ENCODE peak calls at places on chromosomes 4 and X, in ten cellular contexts. C is spleen, Q is breast epithelium, L is tibial nerve, U is adrenal gland, R is IMR-90, F is stomach, J is HCT116, Y is esophagus squamous epithelium, O is ovary. I is an unnamed sample.

GRCh38 chrX:102976290-102976689 is 39.2 kb downstream of the RAB40AL start:
- DNase-seq in O (no peak), L (no peak), R (peak; percentile 5), Q (no peak), F (no peak), U (no peak), C (no peak), Y (no peak), J (no peak), I (no peak)

GRCh38 chr4:57064811-57065711 is 45.1 kb downstream of the IGFBP7 start:
- DNase-seq in F (peak; percentile 28), J (no peak), L (peak; percentile 55), O (peak; percentile 76), Y (no peak), Q (no peak), C (no peak), R (peak; percentile 98), U (peak; percentile 29), I (no peak)

GRCh38 chr4:141635726-141636076 is 682 bp upstream of the IL15 start:
- DNase-seq in Q (no peak), L (no peak), F (no peak), C (no peak), R (no peak), O (no peak), J (no peak), Y (no peak), U (no peak), I (no peak)

GRCh38 chr4:12729384-12729783 is 754.8 kb downstream of the RAB28 start:
- DNase-seq in C (no peak), L (no peak), R (peak; percentile 15), F (no peak), Y (no peak), Q (no peak), J (peak; percentile 33), O (no peak), U (no peak), I (no peak)

GRCh38 chrX:17559728-17560379 is 177.4 kb upstream of the SCML1 start:
- DNase-seq in F (peak; percentile 47), O (no peak), U (peak; percentile 58), L (no peak), R (peak; percentile 92), Y (no peak), J (peak; percentile 42), Q (no peak), C (no peak), I (no peak)

GRCh38 chr4:22463179-22463578 is 52.7 kb downstream of the ADGRA3 start:
- DNase-seq in J (no peak), R (no peak), U (no peak), Q (no peak), F (no peak), C (no peak), O (no peak), Y (no peak), L (no peak), I (no peak)

GRCh38 chrX:80423000-80423399 is 2.8 kb downstream of the TENT5D start:
- DNase-seq in F (no peak), Y (no peak), O (no peak), J (no peak), L (no peak), R (no peak), C (no peak), Q (no peak), U (no peak), I (no peak)

GRCh38 chrX:150486011-150486410 is 82.4 kb upstream of the MTM1 start:
- DNase-seq in L (peak; percentile 22), F (peak; percentile 62), R (peak; percentile 59), J (peak; percentile 24), Y (no peak), O (no peak), U (peak; percentile 58), Q (no peak), C (no peak), I (peak; percentile 72)

GRCh38 chr4:152382057-152382785 is 153.7 kb downstream of the FBXW7 start:
- DNase-seq in J (no peak), U (no peak), R (peak; percentile 21), L (no peak), O (no peak), Q (no peak), Y (no peak), F (no peak), C (no peak), I (no peak)

GRCh38 chr4:152374606-152375285 is 161.1 kb downstream of the FBXW7 start:
- DNase-seq in Q (no peak), O (no peak), J (no peak), U (no peak), L (no peak), Y (no peak), R (peak; percentile 22), C (no peak), F (no peak), I (no peak)

GRCh38 chr4:152385551-152385950 is 150.3 kb downstream of the FBXW7 start:
- DNase-seq in Q (no peak), L (no peak), Y (no peak), R (peak; percentile 31), O (no peak), U (no peak), C (no peak), F (no peak), J (no peak), I (no peak)

GRCh38 chr4:152380919-152381318 is 155.0 kb downstream of the FBXW7 start:
- DNase-seq in U (no peak), J (no peak), C (no peak), L (no peak), Q (no peak), F (no peak), Y (no peak), R (no peak), O (no peak), I (no peak)

GRCh38 chr4:152380185-152380584 is 155.7 kb downstream of the FBXW7 start:
- DNase-seq in R (no peak), F (no peak), U (no peak), C (no peak), Y (no peak), J (no peak), Q (no peak), L (no peak), O (no peak), I (no peak)
- H3K4me3 ChIP-seq in R (no peak overlapping the region), F (no peak overlapping the region), U (no peak overlapping the region), C (no peak overlapping the region), Y (no peak overlapping the region), J (no peak overlapping the region), Q (no peak overlapping the region), L (no peak overlapping the region), O (no peak overlapping the region), I (no peak overlapping the region)

GRCh38 chr4:82425478-82425877 is 4.8 kb downstream of the HNRNPDL start:
- DNase-seq in J (no peak), R (no peak), Y (no peak), U (no peak), C (no peak), L (no peak), F (no peak), Q (no peak), O (no peak), I (no peak)

GRCh38 chr4:82421796-82422560 is 8.3 kb downstream of the HNRNPDL start:
- DNase-seq in J (no peak), F (no peak), C (no peak), Y (no peak), O (no peak), R (no peak), U (no peak), Q (no peak), L (no peak), I (no peak)

GRCh38 chr4:82422616-82423015 is 7.6 kb downstream of the HNRNPDL start:
- DNase-seq in Y (no peak), Q (no peak), O (no peak), J (no peak), F (no peak), L (no peak), R (no peak), U (no peak), C (no peak), I (no peak)

GRCh38 chr4:82419451-82419850 is 10.8 kb downstream of the HNRNPDL start:
- DNase-seq in F (no peak), U (no peak), R (no peak), Y (no peak), J (no peak), O (no peak), Q (no peak), L (no peak), C (no peak), I (no peak)

GRCh38 chr4:82423245-82424054 is 6.8 kb downstream of the HNRNPDL start:
- DNase-seq in Y (no peak), F (no peak), U (no peak), O (no peak), L (no peak), Q (no peak), R (peak; percentile 69), J (no peak), C (no peak), I (no peak)
- TF ChIP-seq POLR2A in Y (no peak), F (no peak), U (no peak), O (no peak), L (no peak), Q (no peak), R (peak; percentile 67), J (no peak), C (no peak), I (no peak)

GRCh38 chrX:108117988-108118387 is 26.4 kb downstream of the ATG4A start:
- DNase-seq in R (peak; percentile 13), J (no peak), C (no peak), U (no peak), Q (no peak), O (no peak), L (no peak), Y (no peak), F (no peak), I (no peak)

GRCh38 chrX:108123591-108124366 is 32.2 kb downstream of the ATG4A start:
- DNase-seq in C (no peak), R (no peak), O (no peak), J (no peak), F (no peak), Y (no peak), Q (no peak), U (no peak), L (no peak), I (no peak)

GRCh38 chrX:108121291-108121690 is 29.7 kb downstream of the ATG4A start:
- DNase-seq in C (no peak), Q (no peak), U (no peak), O (no peak), Y (no peak), L (no peak), R (no peak), F (no peak), J (no peak), I (no peak)

GRCh38 chrX:108126661-108127060 is 35.1 kb downstream of the ATG4A start:
- DNase-seq in U (no peak), J (no peak), F (no peak), Y (no peak), L (no peak), O (no peak), Q (no peak), C (no peak), R (peak; percentile 11), I (no peak)

GRCh38 chrX:108122748-108123147 is 31.2 kb downstream of the ATG4A start:
- DNase-seq in Y (no peak), U (no peak), O (no peak), Q (no peak), C (no peak), L (no peak), F (no peak), R (peak; percentile 17), J (no peak), I (no peak)
- H3K4me3 ChIP-seq in Y (no peak overlapping the region), U (no peak overlapping the region), O (no peak overlapping the region), Q (no peak overlapping the region), C (no peak overlapping the region), L (no peak overlapping the region), F (no peak overlapping the region), R (no peak overlapping the region), J (no peak overlapping the region), I (no peak overlapping the region)

DNA sequence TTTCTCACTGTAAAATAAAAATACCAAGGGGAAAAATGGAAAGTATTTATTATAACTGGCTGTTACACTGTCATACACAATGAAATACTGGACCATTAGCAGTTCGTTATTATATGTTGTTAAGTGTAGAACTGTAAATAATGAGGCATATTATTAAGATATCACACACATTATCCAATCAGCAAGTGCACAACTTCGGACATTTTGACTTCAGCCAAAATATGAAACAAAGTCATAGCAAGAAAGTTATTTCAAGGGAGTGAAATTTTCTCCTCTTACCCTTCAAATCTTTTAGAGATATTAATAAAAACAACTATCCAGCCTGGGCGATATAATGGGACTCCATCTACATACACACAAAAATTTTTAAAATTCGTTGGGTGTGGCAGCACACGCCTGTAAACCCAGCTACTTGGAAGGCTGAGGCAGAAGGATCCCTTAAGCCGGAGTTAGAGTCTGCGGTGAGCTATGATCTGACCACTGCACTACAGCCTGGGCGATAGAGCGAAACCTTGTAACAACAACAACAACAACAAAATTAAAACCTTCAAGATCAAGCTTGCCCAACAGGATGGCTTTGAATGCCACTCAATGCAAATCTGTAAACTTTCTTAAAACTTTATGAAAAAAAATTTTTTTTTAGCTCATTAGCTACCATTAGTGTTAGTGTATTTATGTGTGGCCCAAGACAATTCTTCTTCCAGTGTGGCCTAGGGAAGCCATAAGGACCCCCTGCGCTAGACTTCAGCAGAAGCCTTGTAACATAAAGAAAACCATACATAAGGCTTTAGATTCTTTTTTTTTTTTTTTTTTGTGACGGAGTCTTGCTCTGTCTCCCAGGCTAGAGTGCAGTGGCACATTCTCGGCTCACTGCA is 1.3 kb upstream of the CISD2 start:
- DNase-seq in Y (no peak), O (no peak), J (no peak), L (no peak), Q (no peak), F (no peak), R (no peak), U (no peak), C (no peak), I (no peak)
- TF ChIP-seq POLR2A in Y (no peak), O (no peak), J (no peak), L (no peak), Q (no peak), F (no peak), R (no peak), U (no peak), C (no peak), I (no peak)

I was measured in Peyer's patch.